ENCODE peak calls at places on chromosomes 3 and 15, in ten cellular contexts. U is heart right ventricle, N is H1, S is AG09309, Y is foreskin fibroblast, O is A549, H is BJ, X is cardiac fibroblast, T is OCI-LY7, W is neural progenitor cell. C is an unnamed sample.

GRCh38 chr15:98160236-98160635 is 199.7 kb downstream of the ARRDC4 start:
- DNase-seq in U (no peak), N (no peak), S (no peak), Y (no peak), O (no peak), H (no peak), X (no peak), T (peak), W (no peak), C (no peak)

GRCh38 chr3:151146731-151147091 is 56.3 kb downstream of the GPR171 start:
- DNase-seq in U (no peak), N (no peak), S (no peak), Y (no peak), O (no peak), H (no peak), X (no peak), T (no peak), W (no peak), C (no peak)

GRCh38 chr3:127953092-127953491 is 38.1 kb downstream of the KBTBD12 start:
- DNase-seq in U (no peak), N (no peak), S (no peak), Y (peak), O (no peak), H (no peak), X (no peak), T (no peak), W (no peak), C (no peak)

GRCh38 chr3:67531149-67532101 is 123.0 kb downstream of the SUCLG2 start:
- DNase-seq in U (no peak), N (no peak), S (no peak), Y (peak), O (no peak), H (no peak), X (no peak), T (no peak), W (no peak), C (no peak)

GRCh38 chr15:72197045-72197459 is 535 bp downstream of the GRAMD2A start:
- DNase-seq in U (no peak), N (no peak), S (no peak), Y (peak), O (no peak), H (no peak), X (no peak), T (no peak), W (peak), C (no peak)

GRCh38 chr15:35000511-35000910 is 12.4 kb upstream of the ZNF770 start:
- DNase-seq in U (no peak), N (no peak), S (peak), Y (peak), O (peak), H (peak), X (peak), T (no peak), W (no peak), C (no peak)

GRCh38 chr3:150495563-150496168 is 50.6 kb downstream of the SERP1 start:
- DNase-seq in U (no peak), N (no peak), S (peak), Y (peak), O (peak), H (no peak), X (peak), T (peak), W (peak), C (peak)

GRCh38 chr3:130950124-130950523 is 56.2 kb downstream of the ATP2C1 start:
- DNase-seq in U (no peak), N (no peak), S (no peak), Y (no peak), O (no peak), H (no peak), X (no peak), T (no peak), W (no peak), C (no peak)

GRCh38 chr3:69305011-69305410 is 80.9 kb downstream of the FRMD4B start:
- DNase-seq in U (no peak), N (no peak), S (no peak), Y (no peak), O (no peak), H (no peak), X (no peak), T (no peak), W (no peak), C (no peak)

GRCh38 chr3:17162116-17162515 is 277.4 kb downstream of the PLCL2 start:
- DNase-seq in U (no peak), N (no peak), S (no peak), Y (no peak), O (no peak), H (no peak), X (no peak), T (no peak), W (no peak), C (no peak)

GRCh38 chr15:63028442-63029110 is 14.0 kb upstream of the TPM1 start:
- DNase-seq in U (no peak), N (no peak), S (no peak), Y (no peak), O (no peak), H (no peak), X (no peak), T (no peak), W (peak), C (no peak)

GRCh38 chr3:48502728-48503168 is 1.2 kb downstream of the SHISA5 start:
- DNase-seq in U (peak), N (no peak), S (no peak), Y (peak), O (no peak), H (no peak), X (no peak), T (no peak), W (no peak), C (no peak)

GRCh38 chr3:11498646-11499045 is 145.1 kb downstream of the VGLL4 start:
- DNase-seq in U (peak), N (no peak), S (no peak), Y (peak), O (no peak), H (no peak), X (peak), T (no peak), W (no peak), C (no peak)

GRCh38 chr3:45167011-45167911 is 21.1 kb upstream of the CDCP1 start:
- DNase-seq in U (peak), N (peak), S (peak), Y (peak), O (peak), H (peak), X (peak), T (no peak), W (peak), C (peak)

GRCh38 chr15:90001683-90002427 is 731 bp downstream of the ZNF710 start:
- DNase-seq in U (peak), N (no peak), S (no peak), Y (peak), O (peak), H (no peak), X (peak), T (peak), W (peak), C (no peak)

GRCh38 chr15:71817351-71817750 is 7.0 kb downstream of the NR2E3 start:
- DNase-seq in U (no peak), N (no peak), S (no peak), Y (no peak), O (no peak), H (no peak), X (no peak), T (no peak), W (no peak), C (no peak)

GRCh38 chr3:195549931-195550519 is 6.9 kb upstream of the PPP1R2 start:
- DNase-seq in U (no peak), N (no peak), S (no peak), Y (no peak), O (no peak), H (no peak), X (no peak), T (peak), W (no peak), C (no peak)

GRCh38 chr15:91884604-91885003 is 31.1 kb downstream of the SLCO3A1 start:
- DNase-seq in U (no peak), N (no peak), S (no peak), Y (no peak), O (no peak), H (no peak), X (no peak), T (no peak), W (no peak), C (no peak)

DNA sequence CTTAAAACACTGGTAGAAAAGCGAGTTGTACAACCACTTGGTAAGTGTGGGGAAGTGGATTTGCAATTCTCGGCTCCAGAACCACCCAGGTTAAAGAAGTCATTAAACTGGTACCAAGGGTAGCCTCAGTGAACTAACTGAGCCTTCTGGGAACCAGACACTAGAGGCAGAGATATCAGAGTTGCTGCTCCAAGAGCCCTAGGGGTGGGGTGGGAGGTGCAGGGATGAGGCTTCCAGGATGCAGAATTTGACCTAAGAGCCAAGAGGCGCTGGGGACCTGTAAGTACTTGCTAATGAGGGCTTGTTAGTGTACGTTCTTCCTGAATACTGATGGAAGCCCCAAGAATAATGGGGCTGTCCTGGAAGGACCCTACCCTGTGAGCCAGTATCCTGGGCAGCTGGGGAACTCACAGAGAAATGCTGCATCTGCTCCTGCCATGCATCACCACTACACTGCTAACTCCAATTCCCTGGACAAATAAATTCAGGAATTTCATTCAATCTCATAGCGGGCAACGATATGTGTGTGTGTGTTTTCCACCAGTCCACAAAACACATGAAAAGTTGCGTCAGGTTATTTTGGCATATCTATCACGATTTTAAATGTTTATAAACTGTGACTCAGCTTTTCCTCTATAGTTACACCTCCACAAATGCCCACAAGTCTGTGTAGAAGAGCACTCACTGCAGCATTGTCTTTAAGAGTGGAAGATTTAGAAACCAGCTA is 23.8 kb downstream of the STIMATE start:
- DNase-seq in U (no peak), N (no peak), S (peak), Y (no peak), O (no peak), H (no peak), X (peak), T (no peak), W (no peak), C (no peak)
- TF ChIP-seq CTCF in U (no peak), N (no peak), S (no peak), Y (no peak), O (no peak), H (no peak), X (no peak), T (no peak), W (no peak), C (no peak)

GRCh38 chr15:68430471-68431036 is 1.4 kb downstream of the ITGA11 start:
- DNase-seq in U (no peak), N (no peak), S (no peak), Y (no peak), O (no peak), H (no peak), X (no peak), T (no peak), W (no peak), C (no peak)

GRCh38 chr15:68432665-68433064 is 702 bp upstream of the ITGA11 start:
- DNase-seq in U (no peak), N (no peak), S (no peak), Y (no peak), O (no peak), H (no peak), X (no peak), T (no peak), W (no peak), C (no peak)

GRCh38 chr15:68431037-68431791 is 749 bp downstream of the ITGA11 start:
- DNase-seq in U (peak), N (no peak), S (no peak), Y (peak), O (no peak), H (no peak), X (peak), T (no peak), W (peak), C (no peak)

GRCh38 chr15:68433551-68433950 is 1.6 kb upstream of the ITGA11 start:
- DNase-seq in U (no peak), N (no peak), S (no peak), Y (no peak), O (no peak), H (no peak), X (no peak), T (no peak), W (no peak), C (no peak)

DNA sequence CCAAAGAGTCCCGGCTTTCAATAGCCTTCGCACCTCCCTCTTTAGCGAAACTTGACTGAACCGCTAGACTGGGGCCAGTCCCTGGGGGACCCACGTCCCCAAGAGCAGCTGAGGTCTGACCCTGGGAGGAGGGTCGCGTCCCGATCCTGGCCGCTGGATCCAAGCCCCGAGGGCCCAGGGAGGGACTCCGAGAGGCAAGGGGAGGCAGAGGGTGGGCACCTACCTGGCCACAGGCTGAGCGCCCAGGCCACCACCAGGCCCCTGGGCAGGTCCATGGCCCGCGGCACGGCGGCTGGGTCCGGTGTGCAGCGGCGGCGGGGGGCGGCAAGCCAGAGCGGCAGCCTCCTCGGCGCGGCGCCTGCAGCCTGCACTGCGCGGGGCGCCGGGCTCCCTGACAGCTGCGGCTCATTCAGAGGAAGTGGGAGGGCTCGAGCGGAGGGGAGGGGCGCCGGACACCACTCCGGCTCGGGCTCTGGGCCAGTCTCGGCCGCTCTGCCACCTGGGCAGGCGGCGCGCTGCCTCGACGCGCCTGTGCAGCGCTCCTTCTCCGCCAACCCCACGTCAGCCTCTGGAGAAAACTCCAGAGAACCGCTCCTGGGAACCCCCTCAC is at the start of gene ITGA11:
- DNase-seq in U (peak), N (no peak), S (no peak), Y (peak), O (peak), H (no peak), X (peak), T (no peak), W (peak), C (no peak)
- H3K4me3 ChIP-seq in U (peak), N (peak), S (peak), Y (peak), O (peak), H (peak), X (peak), T (no peak), W (peak), C (peak)

GRCh38 chr3:53196575-53197407 is 35.8 kb downstream of the PRKCD start:
- DNase-seq in U (no peak), N (no peak), S (no peak), Y (peak), O (no peak), H (peak), X (peak), T (peak), W (peak), C (no peak)

GRCh38 chr3:53198996-53199395 is 38.0 kb downstream of the PRKCD start:
- DNase-seq in U (no peak), N (no peak), S (no peak), Y (no peak), O (no peak), H (no peak), X (no peak), T (no peak), W (no peak), C (no peak)

GRCh38 chr3:53200501-53201189 is 39.6 kb downstream of the PRKCD start:
- DNase-seq in U (no peak), N (no peak), S (no peak), Y (no peak), O (no peak), H (no peak), X (no peak), T (no peak), W (no peak), C (no peak)

GRCh38 chr3:53199834-53200233 is 38.8 kb downstream of the PRKCD start:
- DNase-seq in U (no peak), N (no peak), S (no peak), Y (no peak), O (no peak), H (no peak), X (no peak), T (no peak), W (no peak), C (no peak)

DNA sequence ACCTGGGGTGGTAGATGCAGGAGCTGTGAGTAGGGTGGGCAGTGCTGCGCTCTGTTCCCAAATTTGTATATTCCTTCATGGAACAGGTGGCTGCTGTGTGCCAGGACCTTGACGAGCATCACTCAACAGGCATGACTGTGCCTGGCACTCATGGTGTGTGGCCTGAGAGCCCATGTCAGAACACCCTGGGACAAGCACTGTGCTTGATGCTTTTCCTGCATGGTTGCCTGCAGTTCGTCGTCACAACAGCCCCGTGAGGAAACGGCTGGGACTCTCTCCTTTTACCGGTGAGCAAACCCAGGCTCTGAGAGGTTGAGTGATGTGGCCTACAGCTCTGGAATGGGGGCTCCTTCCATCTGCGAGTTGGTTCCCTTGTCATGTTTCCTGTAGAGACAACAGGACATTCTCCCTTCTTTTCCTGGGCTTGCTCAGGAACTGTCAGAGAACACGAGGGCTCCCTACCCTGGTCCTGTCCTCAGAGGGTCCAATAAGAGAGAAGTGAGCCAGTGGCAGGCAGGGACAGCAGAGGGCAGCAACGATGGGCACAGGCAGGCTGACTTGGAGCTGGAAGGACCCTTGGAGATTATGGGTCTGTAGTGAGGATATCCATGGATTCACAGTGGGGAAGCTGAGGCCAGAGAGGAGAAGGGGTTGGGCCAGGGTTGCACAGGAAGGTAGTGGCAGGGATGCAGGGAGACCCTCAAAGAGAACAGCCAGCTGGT is 37.4 kb downstream of the PRKCD start:
- DNase-seq in U (no peak), N (no peak), S (no peak), Y (no peak), O (no peak), H (no peak), X (no peak), T (peak), W (peak), C (no peak)
- TF ChIP-seq CTCF in U (no peak), N (peak), S (peak), Y (peak), O (no peak), H (peak), X (peak), T (no peak), W (peak), C (peak)

DNA sequence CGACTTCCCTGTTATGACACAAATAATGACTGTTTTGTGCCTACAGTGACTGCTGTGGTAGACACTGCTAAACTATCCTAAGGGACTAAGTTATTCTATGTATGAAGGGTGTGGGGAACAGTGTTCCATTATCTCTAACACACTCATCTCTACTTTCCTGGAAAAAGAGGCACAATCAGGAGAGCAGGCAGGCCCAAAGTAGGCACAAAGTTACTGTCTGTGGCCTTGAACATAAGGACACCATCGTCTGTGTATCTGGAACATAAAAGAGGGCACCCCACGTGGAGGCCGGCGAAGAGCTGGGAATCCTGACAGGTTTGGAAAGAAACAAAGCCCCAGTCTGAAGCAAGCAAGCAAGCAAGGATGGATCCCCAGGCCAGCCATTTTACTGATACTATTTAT is 1.5 kb downstream of the ABCC5 start:
- DNase-seq in U (no peak), N (no peak), S (no peak), Y (no peak), O (no peak), H (no peak), X (no peak), T (no peak), W (no peak), C (no peak)
- H3K4me3 ChIP-seq in U (peak), N (no peak), S (no peak), Y (no peak), O (peak), H (no peak), X (no peak), T (no peak), W (no peak), C (no peak)

GRCh38 chr3:124032881-124033359 is 41.0 kb upstream of the ROPN1 start:
- DNase-seq in U (peak), N (peak), S (peak), Y (peak), O (peak), H (peak), X (peak), T (no peak), W (peak), C (peak)
- TF ChIP-seq CTCF in U (peak), N (peak), S (peak), Y (peak), O (peak), H (peak), X (peak), T (peak), W (peak), C (peak)

GRCh38 chr15:40928351-40928974 is 677 bp upstream of the DLL4 start:
- DNase-seq in U (no peak), N (no peak), S (no peak), Y (no peak), O (no peak), H (no peak), X (no peak), T (no peak), W (peak), C (no peak)

GRCh38 chr15:40926659-40927496 is 2.3 kb upstream of the DLL4 start:
- DNase-seq in U (no peak), N (no peak), S (no peak), Y (no peak), O (no peak), H (no peak), X (no peak), T (no peak), W (no peak), C (no peak)

GRCh38 chr15:40927497-40928346 is 1.4 kb upstream of the DLL4 start:
- DNase-seq in U (no peak), N (no peak), S (no peak), Y (no peak), O (no peak), H (no peak), X (no peak), T (no peak), W (no peak), C (no peak)

GRCh38 chr15:40925495-40925862 is 3.7 kb upstream of the DLL4 start:
- DNase-seq in U (no peak), N (no peak), S (no peak), Y (no peak), O (no peak), H (no peak), X (no peak), T (no peak), W (peak), C (no peak)

GRCh38 chr15:40925863-40926658 is 3.1 kb upstream of the DLL4 start:
- DNase-seq in U (no peak), N (no peak), S (no peak), Y (peak), O (no peak), H (no peak), X (no peak), T (no peak), W (peak), C (no peak)
- H3K4me3 ChIP-seq in U (peak), N (peak), S (no peak), Y (no peak), O (no peak), H (no peak), X (peak), T (no peak), W (peak), C (peak)

GRCh38 chr3:183697123-183697609 is 431 bp upstream of the YEATS2 start:
- DNase-seq in U (no peak), N (no peak), S (no peak), Y (no peak), O (no peak), H (no peak), X (no peak), T (no peak), W (no peak), C (no peak)
- TF ChIP-seq CTCF in U (no peak), N (no peak), S (no peak), Y (no peak), O (no peak), H (no peak), X (no peak), T (no peak), W (no peak), C (no peak)

C was measured in AG04449.